ENCODE peak calls at places on chromosomes 2 and 18, in seven cellular contexts. One of them, this sample, is unnamed.

GRCh38 chr2:12855508-12855907 is 138.8 kb downstream of the TRIB2 start:
- DNase-seq in cardiac muscle cell: no peak
- DNase-seq in fibroblast of villous mesenchyme: no peak
- DNase-seq in spleen: no peak
- DNase-seq in tibial artery: no peak
- DNase-seq in CD4-positive, alpha-beta T cell: no peak
- DNase-seq in gastrocnemius medialis: no peak
- DNase-seq in this sample: no peak

GRCh38 chr2:26273501-26273900 is 28.8 kb downstream of the HADHB start:
- DNase-seq in cardiac muscle cell: no peak
- DNase-seq in fibroblast of villous mesenchyme: peak
- DNase-seq in spleen: no peak
- DNase-seq in tibial artery: no peak
- DNase-seq in CD4-positive, alpha-beta T cell: no peak
- DNase-seq in gastrocnemius medialis: no peak
- DNase-seq in this sample: no peak

GRCh38 chr2:63743170-63743975 is 98.3 kb upstream of the UGP2 start:
- DNase-seq in cardiac muscle cell: no peak
- DNase-seq in fibroblast of villous mesenchyme: no peak
- DNase-seq in spleen: no peak
- DNase-seq in tibial artery: no peak
- DNase-seq in CD4-positive, alpha-beta T cell: no peak
- DNase-seq in gastrocnemius medialis: peak
- DNase-seq in this sample: no peak

GRCh38 chr2:241877197-241877685 is 7.7 kb downstream of the RTP5 start:
- DNase-seq in cardiac muscle cell: no peak
- DNase-seq in fibroblast of villous mesenchyme: no peak
- DNase-seq in spleen: no peak
- DNase-seq in tibial artery: no peak
- DNase-seq in CD4-positive, alpha-beta T cell: no peak
- DNase-seq in gastrocnemius medialis: no peak
- DNase-seq in this sample: no peak

GRCh38 chr2:233867993-233868532 is at the start of gene MSL3B:
- DNase-seq in cardiac muscle cell: peak
- DNase-seq in fibroblast of villous mesenchyme: peak
- DNase-seq in spleen: peak
- DNase-seq in tibial artery: no peak
- DNase-seq in CD4-positive, alpha-beta T cell: peak
- DNase-seq in gastrocnemius medialis: no peak
- DNase-seq in this sample: peak

GRCh38 chr2:68404164-68404563 is 39.1 kb downstream of the PLEK start:
- DNase-seq in cardiac muscle cell: no peak
- DNase-seq in fibroblast of villous mesenchyme: no peak
- DNase-seq in spleen: no peak
- DNase-seq in tibial artery: no peak
- DNase-seq in CD4-positive, alpha-beta T cell: no peak
- DNase-seq in gastrocnemius medialis: no peak
- DNase-seq in this sample: no peak

GRCh38 chr2:210337159-210337558 is 22.2 kb upstream of the MYL1 start:
- DNase-seq in cardiac muscle cell: no peak
- DNase-seq in fibroblast of villous mesenchyme: no peak
- DNase-seq in spleen: no peak
- DNase-seq in tibial artery: no peak
- DNase-seq in CD4-positive, alpha-beta T cell: no peak
- DNase-seq in gastrocnemius medialis: no peak
- DNase-seq in this sample: no peak

GRCh38 chr2:31219131-31219969 is 2.0 kb upstream of the CAPN14 start:
- DNase-seq in cardiac muscle cell: no peak
- DNase-seq in fibroblast of villous mesenchyme: no peak
- DNase-seq in spleen: no peak
- DNase-seq in tibial artery: no peak
- DNase-seq in CD4-positive, alpha-beta T cell: no peak
- DNase-seq in gastrocnemius medialis: no peak
- DNase-seq in this sample: peak

GRCh38 chr2:21372654-21373053 is 248.9 kb downstream of the TDRD15 start:
- DNase-seq in cardiac muscle cell: peak
- DNase-seq in fibroblast of villous mesenchyme: peak
- DNase-seq in spleen: no peak
- DNase-seq in tibial artery: no peak
- DNase-seq in CD4-positive, alpha-beta T cell: no peak
- DNase-seq in gastrocnemius medialis: no peak
- DNase-seq in this sample: no peak
- TF ChIP-seq CTCF in cardiac muscle cell: no peak
- TF ChIP-seq CTCF in fibroblast of villous mesenchyme: peak
- TF ChIP-seq CTCF in spleen: peak
- TF ChIP-seq CTCF in tibial artery: no peak
- TF ChIP-seq CTCF in CD4-positive, alpha-beta T cell: no peak
- TF ChIP-seq CTCF in gastrocnemius medialis: no peak
- TF ChIP-seq CTCF in this sample: peak

GRCh38 chr2:46297546-46298271 is 502 bp downstream of the EPAS1 start:
- DNase-seq in cardiac muscle cell: peak
- DNase-seq in fibroblast of villous mesenchyme: no peak
- DNase-seq in spleen: peak
- DNase-seq in tibial artery: peak
- DNase-seq in CD4-positive, alpha-beta T cell: peak
- DNase-seq in gastrocnemius medialis: peak
- DNase-seq in this sample: peak

GRCh38 chr2:46296216-46296839 is 879 bp upstream of the EPAS1 start:
- DNase-seq in cardiac muscle cell: no peak
- DNase-seq in fibroblast of villous mesenchyme: no peak
- DNase-seq in spleen: peak
- DNase-seq in tibial artery: peak
- DNase-seq in CD4-positive, alpha-beta T cell: no peak
- DNase-seq in gastrocnemius medialis: no peak
- DNase-seq in this sample: peak

GRCh38 chr2:46296840-46297545 is at the start of gene EPAS1:
- DNase-seq in cardiac muscle cell: peak
- DNase-seq in fibroblast of villous mesenchyme: peak
- DNase-seq in spleen: peak
- DNase-seq in tibial artery: peak
- DNase-seq in CD4-positive, alpha-beta T cell: peak
- DNase-seq in gastrocnemius medialis: peak
- DNase-seq in this sample: peak

GRCh38 chr2:46293466-46293865 is 3.7 kb upstream of the EPAS1 start:
- DNase-seq in cardiac muscle cell: no peak
- DNase-seq in fibroblast of villous mesenchyme: no peak
- DNase-seq in spleen: no peak
- DNase-seq in tibial artery: no peak
- DNase-seq in CD4-positive, alpha-beta T cell: no peak
- DNase-seq in gastrocnemius medialis: no peak
- DNase-seq in this sample: no peak

GRCh38 chr2:46294185-46294836 is 2.9 kb upstream of the EPAS1 start:
- DNase-seq in cardiac muscle cell: peak
- DNase-seq in fibroblast of villous mesenchyme: peak
- DNase-seq in spleen: no peak
- DNase-seq in tibial artery: no peak
- DNase-seq in CD4-positive, alpha-beta T cell: no peak
- DNase-seq in gastrocnemius medialis: no peak
- DNase-seq in this sample: peak
- TF ChIP-seq CTCF in cardiac muscle cell: peak
- TF ChIP-seq CTCF in fibroblast of villous mesenchyme: peak
- TF ChIP-seq CTCF in spleen: peak
- TF ChIP-seq CTCF in tibial artery: peak
- TF ChIP-seq CTCF in CD4-positive, alpha-beta T cell: no peak
- TF ChIP-seq CTCF in gastrocnemius medialis: no peak
- TF ChIP-seq CTCF in this sample: peak

GRCh38 chr18:67710639-67711038 is 194.1 kb upstream of the DSEL start:
- DNase-seq in cardiac muscle cell: no peak
- DNase-seq in fibroblast of villous mesenchyme: peak
- DNase-seq in spleen: no peak
- DNase-seq in tibial artery: no peak
- DNase-seq in CD4-positive, alpha-beta T cell: no peak
- DNase-seq in gastrocnemius medialis: no peak
- DNase-seq in this sample: no peak
- TF ChIP-seq CTCF in cardiac muscle cell: peak
- TF ChIP-seq CTCF in fibroblast of villous mesenchyme: peak
- TF ChIP-seq CTCF in spleen: no peak
- TF ChIP-seq CTCF in tibial artery: no peak
- TF ChIP-seq CTCF in CD4-positive, alpha-beta T cell: no peak
- TF ChIP-seq CTCF in gastrocnemius medialis: no peak
- TF ChIP-seq CTCF in this sample: peak

GRCh38 chr2:72913531-72914225 is 3.6 kb upstream of the EMX1 start:
- DNase-seq in cardiac muscle cell: no peak
- DNase-seq in fibroblast of villous mesenchyme: no peak
- DNase-seq in spleen: no peak
- DNase-seq in tibial artery: no peak
- DNase-seq in CD4-positive, alpha-beta T cell: no peak
- DNase-seq in gastrocnemius medialis: no peak
- DNase-seq in this sample: no peak
- TF ChIP-seq CTCF in cardiac muscle cell: peak
- TF ChIP-seq CTCF in fibroblast of villous mesenchyme: peak
- TF ChIP-seq CTCF in spleen: no peak
- TF ChIP-seq CTCF in tibial artery: no peak
- TF ChIP-seq CTCF in CD4-positive, alpha-beta T cell: no peak
- TF ChIP-seq CTCF in gastrocnemius medialis: no peak
- TF ChIP-seq CTCF in this sample: no peak

GRCh38 chr2:171889808-171890207 is 4.2 kb downstream of the SLC25A12 start:
- DNase-seq in cardiac muscle cell: no peak
- DNase-seq in fibroblast of villous mesenchyme: no peak
- DNase-seq in spleen: no peak
- DNase-seq in tibial artery: no peak
- DNase-seq in CD4-positive, alpha-beta T cell: no peak
- DNase-seq in gastrocnemius medialis: no peak
- DNase-seq in this sample: no peak

GRCh38 chr2:171893824-171894611 is at the start of gene SLC25A12:
- DNase-seq in cardiac muscle cell: peak
- DNase-seq in fibroblast of villous mesenchyme: peak
- DNase-seq in spleen: peak
- DNase-seq in tibial artery: peak
- DNase-seq in CD4-positive, alpha-beta T cell: peak
- DNase-seq in gastrocnemius medialis: peak
- DNase-seq in this sample: peak

GRCh38 chr2:171895781-171896180 is 1.7 kb upstream of the SLC25A12 start:
- DNase-seq in cardiac muscle cell: no peak
- DNase-seq in fibroblast of villous mesenchyme: no peak
- DNase-seq in spleen: no peak
- DNase-seq in tibial artery: no peak
- DNase-seq in CD4-positive, alpha-beta T cell: no peak
- DNase-seq in gastrocnemius medialis: no peak
- DNase-seq in this sample: no peak

GRCh38 chr2:171894612-171894947 is 536 bp upstream of the SLC25A12 start:
- DNase-seq in cardiac muscle cell: no peak
- DNase-seq in fibroblast of villous mesenchyme: no peak
- DNase-seq in spleen: no peak
- DNase-seq in tibial artery: no peak
- DNase-seq in CD4-positive, alpha-beta T cell: no peak
- DNase-seq in gastrocnemius medialis: no peak
- DNase-seq in this sample: no peak

DNA sequence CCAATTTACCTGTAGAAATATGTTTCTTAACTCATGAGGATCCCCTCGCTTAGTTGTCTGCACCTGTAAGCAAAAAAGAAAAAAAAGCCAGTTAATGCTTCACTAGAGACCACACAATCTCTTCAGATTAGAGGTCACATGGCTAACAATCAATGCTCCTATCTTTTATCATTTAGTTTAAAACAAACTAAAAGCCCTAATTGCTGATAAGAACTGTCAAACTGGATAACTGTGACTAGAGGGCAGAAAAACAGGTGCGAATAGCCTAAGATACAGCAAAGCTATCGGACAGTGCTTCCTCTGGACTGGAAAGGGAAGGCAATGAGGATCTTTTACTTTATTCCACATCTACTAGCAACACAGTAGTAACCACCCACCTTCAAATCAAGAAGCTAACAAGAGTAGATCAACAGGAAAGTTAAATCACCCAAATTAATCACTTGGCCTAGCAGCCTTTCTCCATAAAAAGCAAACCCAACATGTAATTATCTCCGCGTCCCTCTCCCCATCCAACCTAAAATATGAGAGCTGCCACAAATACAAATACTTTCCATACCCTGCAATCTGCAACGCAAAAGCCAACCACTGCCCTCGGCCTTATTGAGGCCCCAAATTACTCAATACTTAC is 734 bp downstream of the SLC25A12 start:
- DNase-seq in cardiac muscle cell: no peak
- DNase-seq in fibroblast of villous mesenchyme: peak
- DNase-seq in spleen: no peak
- DNase-seq in tibial artery: no peak
- DNase-seq in CD4-positive, alpha-beta T cell: no peak
- DNase-seq in gastrocnemius medialis: no peak
- DNase-seq in this sample: peak
- TF ChIP-seq CTCF in cardiac muscle cell: no peak
- TF ChIP-seq CTCF in fibroblast of villous mesenchyme: no peak
- TF ChIP-seq CTCF in spleen: no peak
- TF ChIP-seq CTCF in tibial artery: no peak
- TF ChIP-seq CTCF in CD4-positive, alpha-beta T cell: no peak
- TF ChIP-seq CTCF in gastrocnemius medialis: no peak
- TF ChIP-seq CTCF in this sample: no peak

GRCh38 chr2:15159751-15160177 is 401.4 kb downstream of the NBAS start:
- DNase-seq in cardiac muscle cell: peak
- DNase-seq in fibroblast of villous mesenchyme: peak
- DNase-seq in spleen: no peak
- DNase-seq in tibial artery: no peak
- DNase-seq in CD4-positive, alpha-beta T cell: no peak
- DNase-seq in gastrocnemius medialis: no peak
- DNase-seq in this sample: no peak
- TF ChIP-seq CTCF in cardiac muscle cell: peak
- TF ChIP-seq CTCF in fibroblast of villous mesenchyme: peak
- TF ChIP-seq CTCF in spleen: peak
- TF ChIP-seq CTCF in tibial artery: no peak
- TF ChIP-seq CTCF in CD4-positive, alpha-beta T cell: peak
- TF ChIP-seq CTCF in gastrocnemius medialis: no peak
- TF ChIP-seq CTCF in this sample: peak

DNA sequence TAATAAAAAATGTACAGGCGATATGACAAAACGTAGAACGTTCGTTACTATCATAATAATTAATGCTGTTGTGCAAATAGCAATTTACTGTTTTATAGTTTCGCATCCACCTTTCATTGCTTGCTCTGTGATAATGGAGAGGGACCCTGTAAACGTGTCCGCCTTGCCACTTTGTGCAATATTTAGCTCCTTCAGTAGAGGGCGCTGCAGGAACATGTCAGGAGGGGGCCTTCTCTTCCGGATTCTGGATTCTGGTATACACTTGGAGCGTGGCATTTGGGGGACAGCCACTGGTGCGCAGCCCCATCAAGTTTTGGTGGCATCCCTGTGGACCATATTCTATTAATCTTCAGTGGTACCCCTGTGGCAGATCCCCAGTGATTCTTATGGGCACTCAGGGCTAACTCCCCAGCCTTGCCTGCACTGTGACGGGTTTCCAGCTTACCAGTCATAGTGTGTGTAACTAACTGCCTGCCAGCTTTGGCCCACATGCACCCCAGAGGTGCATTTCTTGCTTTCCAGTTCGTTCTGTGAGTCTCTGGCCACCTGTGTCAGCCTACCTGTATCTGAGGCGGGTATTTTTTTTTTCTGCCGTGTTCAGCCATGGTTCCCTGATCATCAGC is 140.3 kb downstream of the CYRIA start:
- DNase-seq in cardiac muscle cell: no peak
- DNase-seq in fibroblast of villous mesenchyme: peak
- DNase-seq in spleen: no peak
- DNase-seq in tibial artery: peak
- DNase-seq in CD4-positive, alpha-beta T cell: no peak
- DNase-seq in gastrocnemius medialis: no peak
- DNase-seq in this sample: no peak
- TF ChIP-seq CTCF in cardiac muscle cell: peak
- TF ChIP-seq CTCF in fibroblast of villous mesenchyme: peak
- TF ChIP-seq CTCF in spleen: peak
- TF ChIP-seq CTCF in tibial artery: peak
- TF ChIP-seq CTCF in CD4-positive, alpha-beta T cell: no peak
- TF ChIP-seq CTCF in gastrocnemius medialis: no peak
- TF ChIP-seq CTCF in this sample: peak